ENCODE peak calls at places on chromosome 18, in six cellular contexts. One of them, this sample, is unnamed.

GRCh38 chr18:58135806-58136331 is 91.8 kb downstream of the NEDD4L start:
- DNase-seq in aorta: no peak
- DNase-seq in RWPE2: no peak
- DNase-seq in GM12878: peak; percentile 45
- DNase-seq in lower lobe of right lung: no peak
- DNase-seq in colonic mucosa: peak; percentile 75
- DNase-seq in this sample: peak; percentile 38

GRCh38 chr18:62660741-62661140 is 54.6 kb upstream of the PHLPP1 start:
- DNase-seq in GM12878: no peak
- DNase-seq in RWPE2: no peak
- DNase-seq in lower lobe of right lung: no peak
- DNase-seq in aorta: no peak
- DNase-seq in colonic mucosa: no peak
- DNase-seq in this sample: no peak

GRCh38 chr18:24014062-24014985 is at the start of gene TTC39C:
- DNase-seq in aorta: peak; percentile 84
- DNase-seq in RWPE2: peak; percentile 71
- DNase-seq in lower lobe of right lung: peak; percentile 86
- DNase-seq in GM12878: no peak
- DNase-seq in colonic mucosa: peak; percentile 72
- DNase-seq in this sample: peak; percentile 90

GRCh38 chr18:63365909-63366269 is 1.1 kb downstream of the KDSR start:
- DNase-seq in lower lobe of right lung: no peak
- DNase-seq in RWPE2: no peak
- DNase-seq in colonic mucosa: no peak
- DNase-seq in aorta: no peak
- DNase-seq in GM12878: no peak
- DNase-seq in this sample: peak; percentile 9

GRCh38 chr18:48790226-48790863 is 160.4 kb downstream of the SMAD7 start:
- DNase-seq in lower lobe of right lung: peak; percentile 92
- DNase-seq in aorta: peak; percentile 97
- DNase-seq in colonic mucosa: no peak
- DNase-seq in RWPE2: peak; percentile 41
- DNase-seq in GM12878: no peak
- DNase-seq in this sample: no peak

GRCh38 chr18:23618862-23619387 is 32.6 kb upstream of the NPC1 start:
- DNase-seq in aorta: peak; percentile 55
- DNase-seq in colonic mucosa: peak; percentile 46
- DNase-seq in RWPE2: no peak
- DNase-seq in GM12878: peak; percentile 27
- DNase-seq in lower lobe of right lung: peak; percentile 59
- DNase-seq in this sample: no peak

GRCh38 chr18:57175550-57175949 is 28.7 kb downstream of the BOD1L2 start:
- DNase-seq in colonic mucosa: no peak
- DNase-seq in aorta: no peak
- DNase-seq in lower lobe of right lung: no peak
- DNase-seq in RWPE2: no peak
- DNase-seq in GM12878: no peak
- DNase-seq in this sample: no peak

GRCh38 chr18:9814431-9814830 is 71.3 kb upstream of the TXNDC2 start:
- DNase-seq in RWPE2: no peak
- DNase-seq in aorta: no peak
- DNase-seq in GM12878: no peak
- DNase-seq in lower lobe of right lung: no peak
- DNase-seq in colonic mucosa: no peak
- DNase-seq in this sample: no peak

GRCh38 chr18:14942275-14942674 is 194.3 kb downstream of the ANKRD30B start:
- DNase-seq in aorta: no peak
- DNase-seq in lower lobe of right lung: no peak
- DNase-seq in colonic mucosa: no peak
- DNase-seq in RWPE2: no peak
- DNase-seq in GM12878: no peak
- DNase-seq in this sample: no peak

GRCh38 chr18:8507361-8507760 is 101.9 kb upstream of the RAB12 start:
- DNase-seq in RWPE2: no peak
- DNase-seq in colonic mucosa: no peak
- DNase-seq in GM12878: no peak
- DNase-seq in lower lobe of right lung: no peak
- DNase-seq in aorta: no peak
- DNase-seq in this sample: no peak

GRCh38 chr18:76351961-76352581 is 143.0 kb downstream of the ZNF516 start:
- DNase-seq in aorta: peak; percentile 59
- DNase-seq in lower lobe of right lung: no peak
- DNase-seq in colonic mucosa: peak; percentile 41
- DNase-seq in GM12878: no peak
- DNase-seq in RWPE2: no peak
- DNase-seq in this sample: no peak

GRCh38 chr18:4510709-4511108 is 55.6 kb upstream of the DLGAP1 start:
- DNase-seq in RWPE2: peak; percentile 71
- DNase-seq in GM12878: no peak
- DNase-seq in colonic mucosa: no peak
- DNase-seq in lower lobe of right lung: no peak
- DNase-seq in aorta: no peak
- DNase-seq in this sample: no peak

GRCh38 chr18:55416791-55417190 is 171.2 kb downstream of the TCF4 start:
- DNase-seq in colonic mucosa: no peak
- DNase-seq in RWPE2: no peak
- DNase-seq in GM12878: no peak
- DNase-seq in lower lobe of right lung: no peak
- DNase-seq in aorta: no peak
- DNase-seq in this sample: no peak

DNA sequence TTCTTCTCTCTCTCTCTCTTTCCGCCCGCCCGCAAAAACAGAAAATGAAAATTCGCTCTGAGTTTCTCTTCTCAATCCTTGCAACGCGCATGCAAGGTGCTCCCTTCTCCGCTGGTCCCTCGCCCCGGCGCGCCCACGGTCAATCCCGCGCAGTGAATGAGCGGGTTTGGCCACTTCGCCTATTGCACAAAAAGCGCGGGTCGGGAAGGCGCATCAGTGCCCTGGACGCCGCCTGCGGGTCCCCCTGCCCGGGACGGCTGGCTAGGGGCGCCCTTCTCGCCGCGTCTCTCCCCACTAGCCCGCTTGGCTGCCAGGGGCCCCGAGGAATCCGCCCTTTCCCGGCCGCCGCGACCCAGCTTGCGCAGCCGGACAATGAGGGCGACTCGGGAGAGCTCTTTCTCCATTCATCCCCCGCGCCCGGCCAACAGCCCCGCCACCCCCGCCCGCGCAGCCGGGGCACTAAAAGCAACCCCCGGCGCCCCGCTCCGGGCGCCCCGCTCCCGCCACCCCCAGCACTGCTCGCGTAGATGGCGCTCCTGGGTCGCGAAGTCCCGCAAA is 686 bp downstream of the LAMA1 start:
- DNase-seq in GM12878: no peak
- DNase-seq in RWPE2: no peak
- DNase-seq in aorta: no peak
- DNase-seq in colonic mucosa: no peak
- DNase-seq in lower lobe of right lung: no peak
- DNase-seq in this sample: no peak
- H3K4me3 ChIP-seq in GM12878: no peak overlapping the region
- H3K4me3 ChIP-seq in RWPE2: peak overlapping the region; percentile 37
- H3K4me3 ChIP-seq in aorta: peak overlapping the region; percentile 30
- H3K4me3 ChIP-seq in colonic mucosa: peak overlapping the region; percentile 26
- H3K4me3 ChIP-seq in lower lobe of right lung: peak overlapping the region; percentile 52
- H3K4me3 ChIP-seq in this sample: no peak overlapping the region

GRCh38 chr18:78107363-78107762 is 857.7 kb downstream of the GALR1 start:
- DNase-seq in aorta: no peak
- DNase-seq in colonic mucosa: no peak
- DNase-seq in RWPE2: no peak
- DNase-seq in GM12878: no peak
- DNase-seq in lower lobe of right lung: no peak
- DNase-seq in this sample: no peak
- H3K9me3 ChIP-seq in aorta: no peaks in the 10 kb centered on the region
- H3K9me3 ChIP-seq in colonic mucosa: no peaks in the 10 kb centered on the region
- H3K9me3 ChIP-seq in RWPE2: no peaks in the 10 kb centered on the region
- H3K9me3 ChIP-seq in GM12878: no peaks in the 10 kb centered on the region
- H3K9me3 ChIP-seq in lower lobe of right lung: no peaks in the 10 kb centered on the region
- H3K9me3 ChIP-seq in this sample: no peaks in the 10 kb centered on the region

GRCh38 chr18:2848879-2849254 is 2.1 kb downstream of the EMILIN2 start:
- DNase-seq in lower lobe of right lung: no peak
- DNase-seq in RWPE2: no peak
- DNase-seq in colonic mucosa: no peak
- DNase-seq in GM12878: no peak
- DNase-seq in aorta: peak; percentile 55
- DNase-seq in this sample: no peak
- H3K4me3 ChIP-seq in lower lobe of right lung: peak overlapping the region; percentile 62
- H3K4me3 ChIP-seq in RWPE2: no peak overlapping the region
- H3K4me3 ChIP-seq in colonic mucosa: no peak overlapping the region
- H3K4me3 ChIP-seq in GM12878: no peak overlapping the region
- H3K4me3 ChIP-seq in aorta: no peak overlapping the region
- H3K4me3 ChIP-seq in this sample: no peak overlapping the region

GRCh38 chr18:41758534-41758933 is 196.5 kb upstream of the PIK3C3 start:
- DNase-seq in colonic mucosa: no peak
- DNase-seq in aorta: no peak
- DNase-seq in GM12878: no peak
- DNase-seq in RWPE2: no peak
- DNase-seq in lower lobe of right lung: no peak
- DNase-seq in this sample: no peak

GRCh38 chr18:41753826-41754225 is 201.2 kb upstream of the PIK3C3 start:
- DNase-seq in RWPE2: no peak
- DNase-seq in aorta: no peak
- DNase-seq in GM12878: no peak
- DNase-seq in lower lobe of right lung: no peak
- DNase-seq in colonic mucosa: no peak
- DNase-seq in this sample: no peak

GRCh38 chr18:41752826-41753225 is 202.2 kb upstream of the PIK3C3 start:
- DNase-seq in RWPE2: no peak
- DNase-seq in GM12878: no peak
- DNase-seq in lower lobe of right lung: no peak
- DNase-seq in colonic mucosa: no peak
- DNase-seq in aorta: no peak
- DNase-seq in this sample: no peak

GRCh38 chr18:41754332-41754731 is 200.7 kb upstream of the PIK3C3 start:
- DNase-seq in RWPE2: no peak
- DNase-seq in colonic mucosa: no peak
- DNase-seq in GM12878: no peak
- DNase-seq in lower lobe of right lung: no peak
- DNase-seq in aorta: no peak
- DNase-seq in this sample: no peak

GRCh38 chr18:41756141-41756540 is 198.9 kb upstream of the PIK3C3 start:
- DNase-seq in colonic mucosa: no peak
- DNase-seq in GM12878: no peak
- DNase-seq in aorta: no peak
- DNase-seq in lower lobe of right lung: no peak
- DNase-seq in RWPE2: no peak
- DNase-seq in this sample: no peak
- H3K9me3 ChIP-seq in colonic mucosa: no peaks in the 10 kb centered on the region
- H3K9me3 ChIP-seq in GM12878: no peaks in the 10 kb centered on the region
- H3K9me3 ChIP-seq in aorta: no peaks in the 10 kb centered on the region
- H3K9me3 ChIP-seq in lower lobe of right lung: no peaks in the 10 kb centered on the region
- H3K9me3 ChIP-seq in RWPE2: peaks cover 3% of the 10 kb centered on the region
- H3K9me3 ChIP-seq in this sample: no peaks in the 10 kb centered on the region

This sample was measured in naive thymus-derived CD4-positive, alpha-beta T cell.